ENCODE peak calls at places on chromosomes 11 and 22, in six cellular contexts. B is Panc1, G is IMR-90, H is heart left ventricle, Z is ovary, L is tibial artery. J is an unnamed sample.

GRCh38 chr11:47106839-47107520 is 69.7 kb downstream of the ARFGAP2 start:
- DNase-seq in H (no peak), L (no peak), G (no peak), B (no peak), Z (no peak), J (no peak)

GRCh38 chr22:46864314-46865051 is 102.0 kb downstream of the TBC1D22A start:
- DNase-seq in H (no peak), Z (no peak), G (no peak), B (no peak), L (peak; percentile 52), J (no peak)

GRCh38 chr11:83014951-83015350 is 56.7 kb downstream of the RAB30 start:
- DNase-seq in L (no peak), G (no peak), H (no peak), B (no peak), Z (no peak), J (no peak)

GRCh38 chr11:73429121-73429740 is 53.0 kb downstream of the RELT start:
- DNase-seq in H (no peak), Z (no peak), B (no peak), L (no peak), G (peak; percentile 75), J (no peak)

GRCh38 chr11:112693781-112694180 is 267.4 kb upstream of the NCAM1 start:
- DNase-seq in L (no peak), B (no peak), Z (no peak), H (no peak), G (no peak), J (no peak)

GRCh38 chr11:117505285-117505970 is 177.8 kb downstream of the CEP164 start:
- DNase-seq in Z (no peak), H (no peak), L (no peak), G (no peak), B (no peak), J (no peak)

GRCh38 chr11:11842426-11843008 is 745 bp downstream of the USP47 start:
- DNase-seq in B (no peak), G (peak; percentile 86), Z (no peak), L (peak; percentile 78), H (peak; percentile 54), J (peak; percentile 59)

GRCh38 chr11:47550288-47551052 is 2.5 kb downstream of the CELF1 start:
- DNase-seq in Z (peak; percentile 10), H (no peak), G (no peak), B (no peak), L (no peak), J (no peak)

GRCh38 chr22:39748877-39749276 is 144.7 kb downstream of the ENTHD1 start:
- DNase-seq in L (no peak), Z (no peak), G (peak; percentile 97), H (no peak), B (peak; percentile 7), J (peak; percentile 9)

GRCh38 chr11:110763249-110764011 is 51.2 kb upstream of the ARHGAP20 start:
- DNase-seq in H (no peak), L (no peak), B (no peak), Z (peak; percentile 22), G (peak; percentile 80), J (no peak)

GRCh38 chr22:24952837-24953293 is 349 bp downstream of the KIAA1671 start:
- DNase-seq in H (peak; percentile 33), G (peak; percentile 7), Z (no peak), B (no peak), L (peak; percentile 77), J (peak; percentile 73)

GRCh38 chr22:43077121-43077877 is 11.9 kb downstream of the TTLL1 start:
- DNase-seq in B (no peak), Z (no peak), G (no peak), H (peak; percentile 53), L (no peak), J (no peak)

GRCh38 chr22:40030757-40031092 is 36.0 kb downstream of the FAM83F start:
- DNase-seq in Z (no peak), H (no peak), G (no peak), B (no peak), L (no peak), J (no peak)

GRCh38 chr11:45017329-45017728 is 66.6 kb upstream of the TP53I11 start:
- DNase-seq in L (no peak), B (no peak), G (no peak), Z (no peak), H (no peak), J (no peak)

GRCh38 chr11:113332638-113333329 is 18.4 kb downstream of the TTC12 start:
- DNase-seq in Z (no peak), L (no peak), B (no peak), H (no peak), G (no peak), J (no peak)

GRCh38 chr11:15276616-15277015 is 161.9 kb downstream of the INSC start:
- DNase-seq in G (peak; percentile 4), L (no peak), B (no peak), H (no peak), Z (no peak), J (no peak)

GRCh38 chr11:89491141-89491690 is at the start of gene NOX4:
- DNase-seq in H (peak; percentile 51), Z (peak; percentile 71), B (no peak), G (peak; percentile 48), L (peak; percentile 83), J (no peak)

GRCh38 chr11:117818036-117818858 is 6.3 kb downstream of the FXYD2 start:
- DNase-seq in G (peak; percentile 56), H (no peak), Z (no peak), B (no peak), L (no peak), J (peak; percentile 41)

GRCh38 chr11:121754603-121755002 is 301.8 kb upstream of the SORL1-AS1 start:
- DNase-seq in Z (peak; percentile 46), G (peak; percentile 14), H (no peak), B (no peak), L (no peak), J (no peak)
- TF ChIP-seq CTCF in Z (no peak), G (no peak), H (no peak), B (no peak), L (no peak), J (no peak)

GRCh38 chr11:64539711-64540420 is 51.2 kb upstream of the SLC22A12 start:
- DNase-seq in L (no peak), B (no peak), Z (no peak), G (no peak), H (no peak), J (no peak)

GRCh38 chr11:64539239-64539638 is 51.8 kb upstream of the SLC22A12 start:
- DNase-seq in Z (no peak), H (no peak), L (no peak), G (no peak), B (no peak), J (no peak)

GRCh38 chr11:64536997-64537396 is 54.0 kb upstream of the SLC22A12 start:
- DNase-seq in L (no peak), B (no peak), H (no peak), Z (no peak), G (no peak), J (no peak)

GRCh38 chr11:64537876-64538275 is 53.1 kb upstream of the SLC22A12 start:
- DNase-seq in B (no peak), Z (no peak), L (peak; percentile 38), H (no peak), G (no peak), J (no peak)

DNA sequence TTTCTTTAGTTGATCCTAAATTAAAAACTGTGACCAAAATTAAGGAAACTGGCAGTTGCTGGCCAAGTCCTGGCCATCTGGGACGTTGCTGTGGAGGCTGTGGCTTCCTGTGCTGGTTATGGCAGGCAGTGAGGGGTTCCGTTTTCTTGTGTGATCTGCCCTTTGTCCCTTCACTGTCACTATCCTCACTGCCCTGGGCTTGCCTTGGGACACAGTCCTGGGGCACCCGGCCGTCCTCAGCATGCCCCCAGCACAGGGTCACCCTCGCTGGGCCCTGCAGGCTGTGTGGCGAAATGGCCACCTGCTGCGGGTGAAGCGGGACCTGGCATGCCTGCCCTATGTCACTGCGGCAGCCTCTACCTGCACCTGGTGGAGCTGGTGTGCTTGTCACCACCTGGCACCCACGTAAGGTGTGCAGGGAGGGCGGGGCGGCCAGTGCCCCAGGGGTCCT is 52.5 kb upstream of the SLC22A12 start:
- DNase-seq in Z (no peak), B (no peak), H (no peak), L (peak; percentile 53), G (no peak), J (no peak)
- H3K27ac ChIP-seq in Z (no peak overlapping the region), B (no peak overlapping the region), H (no peak overlapping the region), L (no peak overlapping the region), G (no peak overlapping the region), J (no peak overlapping the region)

GRCh38 chr11:18005376-18006129 is 7.3 kb downstream of the SERGEF start:
- DNase-seq in G (no peak), B (no peak), H (no peak), L (no peak), Z (no peak), J (no peak)

GRCh38 chr11:18001191-18001590 is 11.7 kb downstream of the SERGEF start:
- DNase-seq in H (no peak), Z (no peak), G (peak; percentile 57), L (no peak), B (no peak), J (no peak)

DNA sequence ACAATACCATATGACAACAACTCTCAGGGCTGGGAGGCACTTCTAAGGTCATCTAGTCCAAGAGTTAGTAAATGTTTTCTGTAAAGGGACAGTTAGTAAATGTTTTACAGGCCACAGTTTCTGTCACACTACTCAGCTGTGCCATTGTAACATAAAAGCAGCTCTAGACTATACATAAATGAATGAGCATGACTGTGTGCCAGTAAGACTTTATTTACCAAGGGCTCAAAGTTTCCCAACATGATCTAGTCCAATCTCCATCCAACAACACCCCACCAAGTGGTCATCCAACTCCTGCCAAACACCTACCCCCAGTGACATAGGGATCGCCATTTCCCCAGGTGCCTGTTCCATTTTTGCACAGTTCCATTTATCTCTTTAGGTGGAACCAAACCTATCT is 12.1 kb downstream of the SERGEF start:
- DNase-seq in Z (no peak), H (no peak), B (no peak), L (no peak), G (no peak), J (no peak)
- TF ChIP-seq CTCF in Z (no peak), H (no peak), B (no peak), L (no peak), G (no peak), J (no peak)

GRCh38 chr11:76120513-76121081 is 85.7 kb downstream of the WNT11 start:
- DNase-seq in G (peak; percentile 29), Z (no peak), H (peak; percentile 50), B (no peak), L (no peak), J (no peak)
- H3K27ac ChIP-seq in G (peak overlapping the region; percentile 68), Z (no peak overlapping the region), H (peak overlapping the region; percentile 61), B (no peak overlapping the region), L (no peak overlapping the region), J (no peak overlapping the region)

J was measured in RWPE1.